ENCODE peak calls at places on chromosomes 13 and 19, in five cellular contexts. G, C, M, H and N are unnamed samples.

GRCh38 chr13:26656919-26657318 is 99.4 kb downstream of the WASF3 start:
- DNase-seq in G (no peak), C (peak), M (peak), H (no peak), N (peak)

GRCh38 chr13:21557995-21558394 is 46.0 kb downstream of the MICU2 start:
- DNase-seq in G (peak), C (peak), M (peak), H (no peak), N (no peak)

GRCh38 chr13:44263920-44264610 is 109.6 kb upstream of the SERP2 start:
- DNase-seq in G (no peak), C (no peak), M (no peak), H (no peak), N (peak)

GRCh38 chr19:3670796-3671679 is 29.2 kb downstream of the PIP5K1C start:
- DNase-seq in G (no peak), C (no peak), M (peak), H (no peak), N (peak)

GRCh38 chr19:40771101-40771539 is 4.2 kb upstream of the MIA start:
- DNase-seq in G (peak), C (peak), M (peak), H (no peak), N (no peak)

GRCh38 chr19:41223431-41224234 is 4.6 kb downstream of the AXL start:
- DNase-seq in G (peak), C (peak), M (no peak), H (peak), N (peak)

GRCh38 chr13:114067381-114067885 is 65.0 kb downstream of the RASA3 start:
- DNase-seq in G (no peak), C (no peak), M (no peak), H (no peak), N (peak)

GRCh38 chr19:50728084-50728737 is 5.0 kb downstream of the CLEC11A start:
- DNase-seq in G (no peak), C (peak), M (peak), H (peak), N (peak)

GRCh38 chr19:3968556-3969434 is 2.1 kb downstream of the DAPK3 start:
- DNase-seq in G (peak), C (peak), M (peak), H (peak), N (peak)

GRCh38 chr13:41564046-41564445 is 106.7 kb downstream of the RGCC start:
- DNase-seq in G (no peak), C (no peak), M (no peak), H (no peak), N (no peak)

GRCh38 chr19:41175825-41176734 is 16.9 kb upstream of the CYP2S1 start:
- DNase-seq in G (peak), C (peak), M (no peak), H (peak), N (peak)

GRCh38 chr13:52599853-52600603 is 42.2 kb upstream of the HNRNPA1L2 start:
- DNase-seq in G (no peak), C (no peak), M (no peak), H (peak), N (peak)

GRCh38 chr19:3108775-3109174 is 14.6 kb downstream of the GNA11 start:
- DNase-seq in G (peak), C (peak), M (peak), H (peak), N (peak)

GRCh38 chr13:78569029-78569428 is 34.3 kb downstream of the POU4F1 start:
- DNase-seq in G (no peak), C (no peak), M (no peak), H (no peak), N (no peak)

GRCh38 chr19:9848060-9848459 is 12.9 kb downstream of the PIN1 start:
- DNase-seq in G (no peak), C (no peak), M (peak), H (peak), N (no peak)

GRCh38 chr19:47628058-47628771 is 19.3 kb downstream of the BICRA start:
- DNase-seq in G (no peak), C (no peak), M (no peak), H (no peak), N (no peak)

GRCh38 chr19:31290926-31291590 is 58.2 kb downstream of the TSHZ3 start:
- DNase-seq in G (no peak), C (no peak), M (no peak), H (no peak), N (peak)

GRCh38 chr19:21789761-21790160 is 22.4 kb upstream of the ZNF100 start:
- DNase-seq in G (no peak), C (no peak), M (no peak), H (no peak), N (no peak)

GRCh38 chr19:55452381-55453325 is 8.8 kb downstream of the ISOC2 start:
- DNase-seq in G (peak), C (peak), M (peak), H (peak), N (peak)

GRCh38 chr13:79770056-79770455 is 289.1 kb downstream of the NDFIP2 start:
- DNase-seq in G (no peak), C (no peak), M (no peak), H (no peak), N (no peak)

GRCh38 chr13:43908156-43909126 is 28.7 kb downstream of the LACC1 start:
- DNase-seq in G (peak), C (peak), M (peak), H (no peak), N (peak)

GRCh38 chr19:53877361-53877766 is 4.6 kb upstream of the PRKCG start:
- DNase-seq in G (peak), C (no peak), M (no peak), H (no peak), N (no peak)

GRCh38 chr13:73109969-73110368 is 51.2 kb downstream of the KLF5 start:
- DNase-seq in G (no peak), C (no peak), M (no peak), H (no peak), N (no peak)

GRCh38 chr13:35479691-35480090 is 3.2 kb upstream of the MAB21L1 start:
- DNase-seq in G (no peak), C (no peak), M (no peak), H (no peak), N (no peak)

GRCh38 chr19:7373862-7374261 is 25.1 kb downstream of the ARHGEF18 start:
- DNase-seq in G (no peak), C (peak), M (peak), H (no peak), N (no peak)

GRCh38 chr19:19900124-19900523 is 622 bp upstream of the ZNF93 start:
- DNase-seq in G (no peak), C (no peak), M (peak), H (no peak), N (peak)

GRCh38 chr19:15897026-15897737 is 692 bp downstream of the CYP4F2 start:
- DNase-seq in G (no peak), C (no peak), M (no peak), H (no peak), N (no peak)

GRCh38 chr13:75135325-75135825 is 346.6 kb downstream of the TBC1D4 start:
- DNase-seq in G (peak), C (no peak), M (no peak), H (no peak), N (peak)

GRCh38 chr19:40398417-40399056 is 8.6 kb upstream of the HIPK4 start:
- DNase-seq in G (peak), C (no peak), M (peak), H (peak), N (no peak)

GRCh38 chr19:17829855-17830566 is 8.7 kb upstream of the INSL3 start:
- DNase-seq in G (peak), C (no peak), M (peak), H (peak), N (peak)

GRCh38 chr19:22199171-22199570 is 2.4 kb upstream of the ZNF676 start:
- DNase-seq in G (no peak), C (no peak), M (no peak), H (no peak), N (no peak)

GRCh38 chr13:71513414-71514063 is 353.5 kb downstream of the DACH1 start:
- DNase-seq in G (no peak), C (no peak), M (no peak), H (no peak), N (no peak)

GRCh38 chr19:17749912-17750317 is 1.4 kb upstream of the FCHO1 start:
- DNase-seq in G (peak), C (no peak), M (peak), H (no peak), N (no peak)

GRCh38 chr19:33809960-33810359 is 13.3 kb downstream of the KCTD15 start:
- DNase-seq in G (peak), C (no peak), M (peak), H (no peak), N (peak)

GRCh38 chr13:51895906-51896888 is 34.4 kb downstream of the CCDC70 start:
- DNase-seq in G (peak), C (peak), M (peak), H (peak), N (peak)

GRCh38 chr13:33278923-33279322 is 6.6 kb downstream of the STARD13 start:
- DNase-seq in G (no peak), C (no peak), M (no peak), H (no peak), N (no peak)

GRCh38 chr13:33280550-33280905 is 5.0 kb downstream of the STARD13 start:
- DNase-seq in G (no peak), C (no peak), M (no peak), H (no peak), N (no peak)

GRCh38 chr13:33277946-33278345 is 7.6 kb downstream of the STARD13 start:
- DNase-seq in G (no peak), C (no peak), M (no peak), H (no peak), N (no peak)

GRCh38 chr13:33279898-33280549 is 5.5 kb downstream of the STARD13 start:
- DNase-seq in G (peak), C (peak), M (no peak), H (no peak), N (peak)

DNA sequence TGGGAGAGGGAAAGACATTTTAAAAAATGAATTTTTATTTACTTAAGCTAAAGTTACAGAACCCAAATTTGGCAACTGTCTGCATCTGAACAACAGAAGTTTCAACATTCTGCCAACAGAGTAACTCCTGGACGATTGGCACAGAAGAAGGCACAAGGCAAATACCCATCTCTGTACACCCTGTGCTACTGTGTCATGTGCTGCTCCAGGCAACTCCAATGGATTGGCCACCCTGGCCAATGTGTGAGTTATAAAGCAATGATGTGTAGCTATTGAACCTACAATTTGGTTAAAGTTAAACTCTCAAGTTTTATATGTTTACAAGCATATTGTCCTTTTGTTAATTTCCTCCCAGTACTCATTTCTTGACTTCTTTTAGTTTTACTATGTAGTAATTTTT is 6.1 kb downstream of the STARD13 start:
- DNase-seq in G (peak), C (no peak), M (no peak), H (no peak), N (no peak)
- TF ChIP-seq MAFK in G (no peak), C (no peak), M (no peak), H (no peak), N (no peak)

GRCh38 chr13:38687246-38688229 is 661 bp downstream of the FREM2 start:
- DNase-seq in G (peak), C (no peak), M (no peak), H (peak), N (no peak)
- TF ChIP-seq MAFK in G (no peak), C (no peak), M (no peak), H (no peak), N (no peak)

GRCh38 chr19:14116918-14117578 is 514 bp downstream of the PRKACA start:
- DNase-seq in G (no peak), C (no peak), M (peak), H (no peak), N (no peak)
- TF ChIP-seq MAFK in G (no peak), C (no peak), M (no peak), H (no peak), N (no peak)

DNA sequence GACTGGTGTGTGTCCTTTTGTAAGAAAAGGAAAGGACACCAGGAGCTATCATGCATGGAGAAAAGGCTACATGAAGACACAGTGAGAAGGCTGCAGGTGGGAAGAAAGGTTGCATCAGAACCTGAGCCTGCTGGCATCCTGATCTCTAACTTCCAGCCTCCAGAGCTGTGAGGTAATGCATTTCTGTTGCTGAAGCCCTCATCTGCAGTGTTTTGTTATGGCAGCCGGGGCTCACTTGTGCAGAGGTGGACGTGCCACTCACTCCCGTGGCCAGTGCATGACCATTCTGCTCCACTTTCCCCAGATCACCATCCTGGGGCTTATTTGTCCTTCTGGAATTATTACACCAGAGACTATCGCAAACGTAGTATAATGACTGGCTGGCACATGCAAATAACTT is 155.3 kb downstream of the IRS2 start:
- DNase-seq in G (no peak), C (no peak), M (no peak), H (no peak), N (no peak)
- TF ChIP-seq MAFK in G (no peak), C (no peak), M (no peak), H (no peak), N (no peak)